ENCODE peak calls at places on chromosomes 1 and 21, in ten cellular contexts. X is HFFc6, D is caudate nucleus, V is NB4, I is upper lobe of right lung, J is non-pigmented ciliary epithelial cell, E is T-helper 1 cell, S is C1 segment of cervical spinal cord, Z is fibroblast of the aortic adventitia, A is mammary epithelial cell. K is an unnamed sample.

GRCh38 chr1:205077158-205077933 is 6.9 kb downstream of the TMEM81 start:
- DNase-seq in S (no peak), V (no peak), D (no peak), A (no peak), I (no peak), Z (peak), X (no peak), J (no peak), E (no peak), K (no peak)

GRCh38 chr1:190320952-190321351 is 156.7 kb downstream of the BRINP3 start:
- DNase-seq in A (peak), X (no peak), Z (peak), S (no peak), J (peak), I (no peak), E (no peak), V (peak), D (no peak), K (peak)

GRCh38 chr1:198701766-198702539 is 63.1 kb downstream of the PTPRC start:
- DNase-seq in D (no peak), Z (no peak), J (no peak), E (no peak), A (no peak), X (no peak), I (no peak), S (no peak), V (no peak), K (no peak)

GRCh38 chr1:173420330-173420806 is 56.8 kb upstream of the PRDX6 start:
- DNase-seq in Z (peak), J (peak), I (peak), S (no peak), X (peak), D (peak), A (peak), V (peak), E (peak), K (peak)

GRCh38 chr1:6259491-6260362 is 1.2 kb downstream of the GPR153 start:
- DNase-seq in J (peak), D (peak), I (peak), A (peak), S (no peak), E (peak), V (peak), Z (peak), X (peak), K (peak)

GRCh38 chr1:234600418-234601216 is 9.4 kb downstream of the IRF2BP2 start:
- DNase-seq in I (no peak), V (peak), D (no peak), A (peak), E (peak), X (no peak), J (no peak), Z (peak), S (no peak), K (no peak)

GRCh38 chr1:17128361-17128760 is 9.1 kb upstream of the PADI2 start:
- DNase-seq in X (peak), A (peak), V (peak), E (no peak), S (no peak), Z (peak), J (peak), I (no peak), D (no peak), K (peak)

GRCh38 chr1:21397813-21398188 is 42.1 kb upstream of the NBPF3 start:
- DNase-seq in X (no peak), V (peak), I (no peak), Z (no peak), A (no peak), E (no peak), J (no peak), S (no peak), D (peak), K (no peak)

GRCh38 chr1:53104289-53104913 is 38.0 kb downstream of the SLC1A7 start:
- DNase-seq in S (no peak), A (no peak), V (no peak), Z (peak), X (no peak), I (no peak), E (no peak), J (no peak), D (no peak), K (no peak)

GRCh38 chr1:163174524-163175437 is 27.9 kb downstream of the RGS5 start:
- DNase-seq in E (no peak), V (peak), X (peak), A (peak), Z (peak), J (no peak), I (peak), S (no peak), D (peak), K (peak)

GRCh38 chr21:16514316-16514715 is 784.5 kb downstream of the USP25 start:
- DNase-seq in D (no peak), V (no peak), S (no peak), I (no peak), J (no peak), X (no peak), Z (peak), A (peak), E (no peak), K (no peak)

GRCh38 chr1:115545096-115545720 is 96.6 kb upstream of the VANGL1 start:
- DNase-seq in S (no peak), I (no peak), Z (no peak), E (no peak), D (no peak), J (no peak), V (no peak), A (no peak), X (no peak), K (no peak)

GRCh38 chr1:52877554-52877953 is 35.0 kb downstream of the ZYG11A start:
- DNase-seq in S (no peak), I (no peak), X (no peak), J (peak), Z (peak), V (no peak), D (no peak), A (no peak), E (no peak), K (peak)

GRCh38 chr1:213014642-213015041 is 1.0 kb downstream of the ANGEL2 start:
- DNase-seq in D (no peak), J (no peak), S (no peak), E (no peak), X (no peak), A (peak), V (peak), Z (peak), I (no peak), K (no peak)

GRCh38 chr1:9473032-9473792 is 66.1 kb upstream of the SLC25A33 start:
- DNase-seq in I (no peak), D (peak), Z (peak), E (no peak), J (peak), S (no peak), A (peak), X (peak), V (peak), K (peak)

GRCh38 chr1:78607944-78608343 is 12.3 kb upstream of the IFI44L start:
- DNase-seq in X (no peak), J (no peak), E (no peak), Z (no peak), V (no peak), I (no peak), A (no peak), D (no peak), S (no peak), K (no peak)

GRCh38 chr1:68081775-68082283 is 31.4 kb upstream of the DIRAS3 start:
- DNase-seq in S (no peak), V (no peak), Z (no peak), A (no peak), J (no peak), I (no peak), E (no peak), D (no peak), X (no peak), K (no peak)

GRCh38 chr1:22749919-22750670 is 39.5 kb downstream of the EPHB2 start:
- DNase-seq in J (peak), S (no peak), X (peak), D (no peak), A (peak), I (no peak), V (peak), Z (peak), E (no peak), K (peak)

GRCh38 chr1:104665300-104665699 is 915.6 kb downstream of the AMY1C start:
- DNase-seq in J (no peak), A (no peak), I (no peak), S (no peak), D (no peak), Z (no peak), V (no peak), E (no peak), X (no peak), K (no peak)

GRCh38 chr1:24427469-24427862 is 11.9 kb downstream of the NIPAL3 start:
- DNase-seq in J (no peak), A (no peak), V (no peak), E (no peak), Z (no peak), X (no peak), D (no peak), I (no peak), S (no peak), K (no peak)

GRCh38 chr21:43578677-43579313 is 80.5 kb downstream of the HSF2BP start:
- DNase-seq in D (no peak), I (no peak), S (no peak), J (no peak), V (no peak), X (no peak), A (no peak), Z (peak), E (no peak), K (no peak)

GRCh38 chr1:98651116-98651625 is 10.3 kb upstream of the SNX7 start:
- DNase-seq in V (no peak), I (no peak), J (no peak), Z (no peak), S (no peak), E (no peak), D (no peak), A (no peak), X (no peak), K (no peak)